ENCODE peak calls at places on chromosomes 13 and 19, in four cellular contexts. T is kidney, D is DND-41, G is astrocyte. U is an unnamed sample.

GRCh38 chr13:42796747-42797356 is 15.5 kb downstream of the FAM216B start:
- DNase-seq in T (no peak), D (no peak), G (no peak), U (no peak)

GRCh38 chr13:37209621-37210020 is 104.2 kb upstream of the CSNK1A1L start:
- DNase-seq in T (no peak), D (no peak), G (peak; percentile 47), U (no peak)

GRCh38 chr19:1859319-1859718 is 4.1 kb downstream of the KLF16 start:
- DNase-seq in T (no peak), D (no peak), G (no peak), U (no peak)

GRCh38 chr13:36377822-36378480 is 31.8 kb upstream of the SPART start:
- DNase-seq in T (no peak), D (no peak), G (peak; percentile 76), U (no peak)

GRCh38 chr13:64709079-64709478 is 2521.1 kb downstream of the PCDH9 start:
- DNase-seq in T (no peak), D (no peak), G (no peak), U (no peak)

GRCh38 chr19:47106819-47107200 is 6.8 kb downstream of the ZC3H4 start:
- DNase-seq in T (no peak), D (no peak), G (peak; percentile 47), U (no peak)

GRCh38 chr13:76754414-76754813 is 131.8 kb downstream of the KCTD12 start:
- DNase-seq in T (no peak), D (no peak), G (peak; percentile 19), U (no peak)

GRCh38 chr19:34149873-34150272 is 22.4 kb upstream of the LSM14A start:
- DNase-seq in T (no peak), D (no peak), G (no peak), U (no peak)

GRCh38 chr13:41188584-41188983 is 5.8 kb downstream of the KBTBD7 start:
- DNase-seq in T (no peak), D (no peak), G (peak; percentile 32), U (no peak)

GRCh38 chr13:23678768-23679167 is 108.6 kb downstream of the TNFRSF19 start:
- DNase-seq in T (no peak), D (no peak), G (no peak), U (no peak)

GRCh38 chr13:66513728-66514127 is 716.4 kb downstream of the PCDH9 start:
- DNase-seq in T (no peak), D (no peak), G (peak; percentile 74), U (no peak)

GRCh38 chr13:23628765-23629565 is 58.8 kb downstream of the TNFRSF19 start:
- DNase-seq in T (no peak), D (no peak), G (peak; percentile 44), U (no peak)

GRCh38 chr19:33273881-33274662 is 28.3 kb downstream of the CEBPA start:
- DNase-seq in T (peak; percentile 66), D (no peak), G (peak; percentile 87), U (no peak)

GRCh38 chr13:93672996-93673395 is 446.4 kb downstream of the GPC6 start:
- DNase-seq in T (no peak), D (no peak), G (no peak), U (no peak)

GRCh38 chr19:16398530-16399241 is 73.1 kb downstream of the EPS15L1 start:
- DNase-seq in T (no peak), D (no peak), G (no peak), U (no peak)

GRCh38 chr13:51895906-51896888 is 34.4 kb downstream of the CCDC70 start:
- DNase-seq in T (no peak), D (peak; percentile 16), G (peak; percentile 31), U (peak; percentile 39)

GRCh38 chr13:19791953-19792537 is 9.3 kb upstream of the PSPC1 start:
- DNase-seq in T (peak; percentile 2), D (no peak), G (no peak), U (peak; percentile 32)

DNA sequence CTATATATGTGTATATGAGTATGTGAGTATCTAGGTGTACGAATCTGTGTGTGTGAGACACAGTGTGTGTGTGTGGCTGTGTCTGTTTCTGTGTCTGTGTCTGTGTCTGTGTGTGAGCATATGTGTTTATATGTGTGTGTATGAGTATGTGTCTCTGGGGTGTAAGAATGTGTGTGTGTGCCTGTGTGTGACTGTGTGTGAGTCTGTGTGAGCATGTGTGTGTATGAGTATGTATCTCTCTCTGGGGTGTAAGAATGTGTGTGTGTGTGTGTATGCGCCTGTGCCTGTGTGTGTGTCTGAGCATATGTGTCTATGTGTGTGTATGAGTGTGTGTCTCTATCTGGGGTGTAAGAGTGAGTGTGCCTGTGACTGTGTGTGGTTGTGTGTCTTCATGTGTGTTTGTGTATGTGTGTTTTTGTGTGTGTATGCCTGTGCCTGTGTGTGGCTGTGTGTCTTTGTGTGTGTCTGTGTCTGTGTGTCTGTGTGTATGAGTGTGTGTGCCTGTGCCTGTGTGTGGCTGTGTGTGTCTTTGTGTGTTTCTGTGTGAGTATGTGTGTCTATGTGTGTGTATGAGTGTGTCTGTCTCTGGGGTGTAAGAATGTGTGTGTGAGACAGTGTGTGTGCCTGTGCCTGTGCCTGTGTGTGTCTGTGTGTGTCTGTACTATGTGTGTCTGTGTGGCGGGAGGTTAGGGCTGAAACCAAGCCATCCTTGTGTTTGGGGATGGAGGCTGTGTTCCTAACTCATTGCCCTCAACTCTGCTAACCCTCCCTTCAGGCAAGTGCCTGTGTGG is 11.2 kb downstream of the AXL start:
- DNase-seq in T (no peak), D (no peak), G (no peak), U (no peak)
- H3K9ac ChIP-seq in T (no peak overlapping the region), D (no peak overlapping the region), G (peak overlapping the region; percentile 34), U (no peak overlapping the region)

DNA sequence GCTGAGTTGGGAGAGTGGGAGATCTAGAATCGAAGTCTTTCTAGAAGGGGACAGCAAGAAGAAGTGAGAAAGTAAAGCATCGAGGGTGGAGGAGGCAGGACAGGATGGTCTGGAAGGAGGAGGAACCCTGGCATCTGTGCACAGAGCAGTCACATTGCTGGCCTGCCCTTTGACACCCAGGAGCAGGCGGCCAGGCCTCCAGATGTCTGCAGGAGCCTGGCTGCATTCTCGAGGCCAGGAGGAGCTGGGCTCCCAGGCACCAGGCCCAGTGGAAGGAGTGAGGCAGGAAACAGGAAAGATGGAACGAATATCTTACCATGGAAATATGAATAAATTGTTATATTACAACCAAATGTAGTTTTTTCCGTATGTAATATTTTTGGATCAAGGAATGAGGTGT is 27.7 kb upstream of the ARGLU1 start:
- DNase-seq in T (no peak), D (no peak), G (no peak), U (no peak)
- H3K4me1 ChIP-seq in T (no peaks in the 10 kb centered on the region), D (peaks cover 13% of the 10 kb centered on the region), G (peaks cover 5% of the 10 kb centered on the region), U (no peaks in the 10 kb centered on the region)

DNA sequence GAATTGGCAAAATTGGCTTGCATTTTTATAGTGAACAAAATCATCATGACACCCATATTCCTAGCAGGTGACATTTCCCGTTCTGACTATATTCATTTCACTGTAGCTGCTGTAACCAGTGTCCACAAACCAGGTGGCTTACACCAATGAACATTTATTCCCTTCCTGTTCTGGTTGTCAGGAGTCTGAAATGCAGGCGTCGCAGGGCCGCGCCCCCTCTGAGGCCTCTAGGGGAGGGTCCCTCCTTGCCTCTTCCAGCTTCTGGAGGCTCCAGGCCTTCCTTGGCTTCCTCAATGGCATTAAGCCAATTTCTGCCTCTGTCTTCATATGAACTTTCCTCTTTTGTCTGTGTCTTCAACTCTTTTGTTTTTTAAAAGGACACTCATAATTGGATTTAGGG is 6.5 kb upstream of the RLN3 start:
- DNase-seq in T (no peak), D (no peak), G (no peak), U (no peak)
- H3K9ac ChIP-seq in T (no peak overlapping the region), D (no peak overlapping the region), G (no peak overlapping the region), U (no peak overlapping the region)

DNA sequence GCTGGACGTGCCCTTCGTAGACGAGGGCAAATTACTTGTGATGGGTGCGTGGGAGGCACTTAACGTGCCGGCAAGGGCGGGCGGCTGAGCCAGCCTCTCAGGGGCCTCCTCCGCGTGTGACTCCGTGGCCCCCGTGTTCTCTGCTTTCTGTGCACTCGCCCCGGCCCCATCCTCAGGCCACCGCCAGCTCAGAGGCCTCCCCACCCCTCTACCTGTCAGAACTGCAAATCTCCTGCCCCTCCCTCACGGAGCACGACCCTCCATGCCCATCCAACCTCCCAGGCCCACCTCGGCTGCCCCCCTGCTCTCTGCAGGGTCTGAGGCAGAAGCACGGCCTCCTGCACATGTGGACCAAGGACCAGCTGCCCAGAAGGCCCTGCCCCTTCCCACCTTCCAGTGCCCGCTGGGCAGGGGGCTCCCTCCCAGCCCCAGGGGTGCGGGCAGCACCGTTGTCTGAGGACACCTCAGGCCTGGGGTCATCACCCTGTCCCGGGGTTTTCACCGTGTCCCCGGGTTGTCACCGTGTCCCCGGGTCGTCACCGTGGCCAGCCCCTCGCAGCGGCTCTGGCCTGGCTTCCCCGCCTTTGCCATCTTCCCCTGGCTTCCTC is 44.5 kb downstream of the TMEM255B start:
- DNase-seq in T (no peak), D (no peak), G (no peak), U (no peak)
- H3K4me1 ChIP-seq in T (no peaks in the 10 kb centered on the region), D (no peaks in the 10 kb centered on the region), G (peaks cover 7% of the 10 kb centered on the region), U (peaks cover 17% of the 10 kb centered on the region)

GRCh38 chr13:73767747-73768315 is 366.4 kb downstream of the KLF12 start:
- DNase-seq in T (no peak), D (peak; percentile 29), G (no peak), U (peak; percentile 6)
- H3K9ac ChIP-seq in T (no peak overlapping the region), D (no peak overlapping the region), G (no peak overlapping the region), U (no peak overlapping the region)

DNA sequence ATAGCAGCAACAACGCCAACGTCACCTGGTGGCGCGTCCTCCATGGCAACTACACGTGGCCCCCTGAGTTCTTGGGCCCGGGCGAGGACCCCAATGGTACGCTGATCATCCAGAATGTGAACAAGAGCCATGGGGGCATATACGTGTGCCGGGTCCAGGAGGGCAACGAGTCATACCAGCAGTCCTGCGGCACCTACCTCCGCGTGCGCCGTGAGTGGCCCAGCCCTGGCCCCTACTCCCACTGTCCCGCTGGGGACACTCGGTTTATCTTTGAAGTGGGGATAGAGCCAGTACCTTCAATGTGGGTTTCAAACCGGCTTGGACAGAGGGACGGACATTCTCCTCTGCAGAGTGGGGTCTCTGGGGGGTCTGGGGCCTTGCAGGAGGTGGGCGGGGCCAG is 2.0 kb downstream of the CD79A start:
- DNase-seq in T (no peak), D (no peak), G (no peak), U (no peak)
- H3K4me1 ChIP-seq in T (peaks cover 7% of the 10 kb centered on the region), D (peaks cover 83% of the 10 kb centered on the region), G (peaks cover 5% of the 10 kb centered on the region), U (peaks cover 8% of the 10 kb centered on the region)

DNA sequence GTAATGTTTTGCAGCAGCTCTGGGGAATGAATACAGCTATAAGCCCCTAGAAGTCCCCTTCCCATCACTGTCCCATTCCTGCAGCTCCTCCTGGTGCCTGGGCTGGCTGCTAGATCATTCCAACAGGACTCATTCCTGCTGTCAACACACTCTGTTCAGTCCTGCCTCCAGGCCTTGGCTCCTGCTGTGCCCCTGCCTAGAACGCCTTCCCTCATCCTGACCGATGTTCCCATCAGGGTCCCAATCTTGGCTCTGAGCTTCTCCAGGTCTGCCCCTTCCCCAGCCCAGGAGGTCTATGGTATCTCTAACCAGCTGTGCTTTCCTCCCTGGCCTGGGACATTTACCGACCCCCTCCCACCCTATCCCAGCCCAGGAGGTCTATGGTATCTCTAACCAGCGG is 48.1 kb downstream of the FBN3 start:
- DNase-seq in T (peak; percentile 24), D (no peak), G (no peak), U (no peak)
- H3K9ac ChIP-seq in T (no peak overlapping the region), D (no peak overlapping the region), G (no peak overlapping the region), U (no peak overlapping the region)

GRCh38 chr13:99256709-99257108 is 1.5 kb downstream of the GPR18 start:
- DNase-seq in T (no peak), D (no peak), G (peak; percentile 79), U (no peak)
- H3K4me1 ChIP-seq in T (no peaks in the 10 kb centered on the region), D (peaks cover 2% of the 10 kb centered on the region), G (no peaks in the 10 kb centered on the region), U (no peaks in the 10 kb centered on the region)

GRCh38 chr19:37507167-37507464 is 377 bp downstream of the ZNF793 start:
- DNase-seq in T (no peak), D (no peak), G (no peak), U (no peak)
- H3K9ac ChIP-seq in T (peak overlapping the region; percentile 85), D (no peak overlapping the region), G (peak overlapping the region; percentile 95), U (peak overlapping the region; percentile 95)

GRCh38 chr13:27122036-27122435 is 49.6 kb downstream of the USP12 start:
- DNase-seq in T (no peak), D (no peak), G (no peak), U (no peak)
- H3K4me1 ChIP-seq in T (peaks cover 6% of the 10 kb centered on the region), D (no peaks in the 10 kb centered on the region), G (no peaks in the 10 kb centered on the region), U (peaks cover 2% of the 10 kb centered on the region)

U was measured in NT2/D1.